ENCODE peak calls at places on chromosome 1, in five cellular contexts. J is H54, S is K562, D is heart left ventricle, G is body of pancreas. Y is an unnamed sample.

GRCh38 chr1:157472302-157472701 is 80.0 kb downstream of the FCRL5 start:
- DNase-seq in G (no peak), D (no peak), J (no peak), S (no peak), Y (no peak)

GRCh38 chr1:118987431-118988185 is 535 bp downstream of the TBX15 start:
- DNase-seq in J (peak), D (no peak), S (no peak), G (no peak), Y (no peak)

GRCh38 chr1:27341525-27342252 is at the start of gene SYTL1:
- DNase-seq in J (peak), S (peak), D (peak), G (peak), Y (peak)

GRCh38 chr1:204670152-204670927 is 15.2 kb downstream of the LRRN2 start:
- DNase-seq in J (peak), S (peak), G (no peak), D (no peak), Y (no peak)

GRCh38 chr1:19720973-19721372 is 56.3 kb downstream of the HTR6 start:
- DNase-seq in S (no peak), G (no peak), D (no peak), J (no peak), Y (no peak)

GRCh38 chr1:168833352-168833751 is 104.3 kb upstream of the DPT start:
- DNase-seq in S (no peak), D (no peak), J (no peak), G (no peak), Y (no peak)

GRCh38 chr1:228860911-228861829 is 125.9 kb downstream of the RHOU start:
- DNase-seq in D (no peak), J (peak), G (peak), S (no peak), Y (peak)

GRCh38 chr1:17632106-17632505 is 92.6 kb downstream of the ARHGEF10L start:
- DNase-seq in D (no peak), S (no peak), G (no peak), J (no peak), Y (no peak)

GRCh38 chr1:198167436-198167934 is 10.7 kb downstream of the NEK7 start:
- DNase-seq in G (no peak), S (peak), D (no peak), J (no peak), Y (no peak)

GRCh38 chr1:228010921-228011320 is 4.1 kb downstream of the WNT3A start:
- DNase-seq in S (peak), D (no peak), J (no peak), G (no peak), Y (no peak)

GRCh38 chr1:90780981-90781380 is 63.9 kb upstream of the BARHL2 start:
- DNase-seq in J (no peak), S (no peak), G (no peak), D (no peak), Y (no peak)

GRCh38 chr1:25971044-25971881 is 26.6 kb downstream of the PAFAH2 start:
- DNase-seq in J (no peak), G (no peak), S (no peak), D (no peak), Y (no peak)

GRCh38 chr1:50702395-50702794 is 257.7 kb downstream of the FAF1 start:
- DNase-seq in S (no peak), D (no peak), G (no peak), J (no peak), Y (no peak)

GRCh38 chr1:239744851-239745250 is 346.8 kb upstream of the FMN2 start:
- DNase-seq in J (no peak), D (no peak), G (no peak), S (no peak), Y (no peak)

GRCh38 chr1:169308313-169309039 is 59.1 kb downstream of the NME7 start:
- DNase-seq in S (no peak), G (no peak), J (no peak), D (no peak), Y (no peak)

GRCh38 chr1:115258302-115258866 is 79.7 kb downstream of the NGF start:
- DNase-seq in D (no peak), G (no peak), S (no peak), J (no peak), Y (no peak)

GRCh38 chr1:32998009-32998555 is 33.5 kb upstream of the RNF19B start:
- DNase-seq in J (no peak), S (no peak), G (no peak), D (no peak), Y (no peak)

GRCh38 chr1:168767885-168768584 is 39.0 kb upstream of the DPT start:
- DNase-seq in D (no peak), G (peak), J (no peak), S (no peak), Y (peak)

GRCh38 chr1:12275370-12275769 is 45.5 kb downstream of the VPS13D start:
- DNase-seq in J (no peak), S (peak), G (peak), D (no peak), Y (peak)

GRCh38 chr1:17287377-17287776 is 20.6 kb upstream of the PADI4 start:
- DNase-seq in G (no peak), D (no peak), J (peak), S (no peak), Y (no peak)

GRCh38 chr1:186099362-186100064 is 275.5 kb downstream of the TPR start:
- DNase-seq in D (no peak), G (no peak), J (no peak), S (no peak), Y (no peak)
- TF ChIP-seq POLR2A in D (no peak), G (no peak), J (no peak), S (no peak), Y (no peak)

GRCh38 chr1:235504122-235504493 is at the start of gene B3GALNT2:
- DNase-seq in G (no peak), J (no peak), D (no peak), S (no peak), Y (no peak)
- TF ChIP-seq POLR2A in G (peak), J (peak), D (peak), S (peak), Y (peak)

GRCh38 chr1:226652613-226653012 is 86.5 kb downstream of the ITPKB start:
- DNase-seq in D (peak), S (no peak), J (no peak), G (no peak), Y (no peak)
- TF ChIP-seq POLR2A in D (no peak), S (no peak), J (no peak), G (no peak), Y (no peak)

GRCh38 chr1:63775418-63776127 is 1.8 kb downstream of the ROR1 start:
- DNase-seq in D (no peak), G (peak), S (no peak), J (no peak), Y (no peak)
- TF ChIP-seq POLR2A in D (no peak), G (no peak), S (no peak), J (no peak), Y (no peak)

GRCh38 chr1:155859234-155859829 is at the start of gene SYT11:
- DNase-seq in J (peak), S (peak), G (peak), D (peak), Y (peak)
- TF ChIP-seq POLR2A in J (no peak), S (peak), G (no peak), D (no peak), Y (no peak)

Y was measured in thyroid gland.